ENCODE peak calls at places on chromosomes 12 and 14, in four cellular contexts. One of them, this sample, is unnamed.
A peak's percentile ranks its signal among the peaks of the same experiment; 100 is the strongest.

GRCh38 chr12:130097798-130098255 is 64.4 kb upstream of the FZD10 start:
- DNase-seq in H7: no peak
- DNase-seq in cardiac muscle cell: no peak
- DNase-seq in prostate gland: peak; percentile 73
- DNase-seq in this sample: no peak

GRCh38 chr14:93329965-93330608 is 2.7 kb downstream of the BTBD7 start:
- DNase-seq in H7: no peak
- DNase-seq in prostate gland: no peak
- DNase-seq in cardiac muscle cell: no peak
- DNase-seq in this sample: no peak

GRCh38 chr12:122403831-122404230 is 18.6 kb downstream of the CLIP1 start:
- DNase-seq in H7: no peak
- DNase-seq in cardiac muscle cell: no peak
- DNase-seq in prostate gland: no peak
- DNase-seq in this sample: no peak

GRCh38 chr14:71403673-71404072 is 496.4 kb downstream of the PCNX1 start:
- DNase-seq in H7: no peak
- DNase-seq in cardiac muscle cell: peak; percentile 47
- DNase-seq in prostate gland: no peak
- DNase-seq in this sample: no peak

GRCh38 chr12:13288501-13288900 is 92.0 kb downstream of the EMP1 start:
- DNase-seq in prostate gland: no peak
- DNase-seq in cardiac muscle cell: peak; percentile 47
- DNase-seq in H7: no peak
- DNase-seq in this sample: no peak

GRCh38 chr12:13505224-13505623 is 308.7 kb downstream of the EMP1 start:
- DNase-seq in H7: no peak
- DNase-seq in prostate gland: no peak
- DNase-seq in cardiac muscle cell: no peak
- DNase-seq in this sample: no peak

GRCh38 chr12:52903855-52904508 is 894 bp downstream of the KRT8 start:
- DNase-seq in H7: peak; percentile 95
- DNase-seq in cardiac muscle cell: peak; percentile 73
- DNase-seq in prostate gland: peak; percentile 46
- DNase-seq in this sample: no peak

GRCh38 chr14:59187802-59188460 is 536 bp upstream of the DAAM1 start:
- DNase-seq in prostate gland: peak; percentile 21
- DNase-seq in cardiac muscle cell: no peak
- DNase-seq in H7: no peak
- DNase-seq in this sample: peak; percentile 39

GRCh38 chr12:11805043-11805442 is 155.6 kb downstream of the ETV6 start:
- DNase-seq in H7: no peak
- DNase-seq in prostate gland: no peak
- DNase-seq in cardiac muscle cell: no peak
- DNase-seq in this sample: no peak

GRCh38 chr14:53233399-53233798 is 80.3 kb upstream of the DDHD1 start:
- DNase-seq in prostate gland: no peak
- DNase-seq in H7: no peak
- DNase-seq in cardiac muscle cell: no peak
- DNase-seq in this sample: no peak

GRCh38 chr12:98208846-98209245 is 306.5 kb upstream of the TMPO start:
- DNase-seq in H7: no peak
- DNase-seq in cardiac muscle cell: no peak
- DNase-seq in prostate gland: no peak
- DNase-seq in this sample: no peak

GRCh38 chr12:2606186-2606910 is 188.4 kb upstream of the FKBP4 start:
- DNase-seq in H7: no peak
- DNase-seq in cardiac muscle cell: no peak
- DNase-seq in prostate gland: no peak
- DNase-seq in this sample: no peak
- H3K36me3 ChIP-seq in H7: no peaks in the 10 kb centered on the region
- H3K36me3 ChIP-seq in cardiac muscle cell: peaks cover 34% of the 10 kb centered on the region
- H3K36me3 ChIP-seq in prostate gland: no peaks in the 10 kb centered on the region
- H3K36me3 ChIP-seq in this sample: no peaks in the 10 kb centered on the region

GRCh38 chr14:102722646-102723045 is 54.6 kb upstream of the TRAF3 start:
- DNase-seq in prostate gland: no peak
- DNase-seq in H7: no peak
- DNase-seq in cardiac muscle cell: no peak
- DNase-seq in this sample: no peak
- H3K36me3 ChIP-seq in prostate gland: no peaks in the 10 kb centered on the region
- H3K36me3 ChIP-seq in H7: peaks cover 20% of the 10 kb centered on the region
- H3K36me3 ChIP-seq in cardiac muscle cell: peaks cover 28% of the 10 kb centered on the region
- H3K36me3 ChIP-seq in this sample: no peaks in the 10 kb centered on the region

DNA sequence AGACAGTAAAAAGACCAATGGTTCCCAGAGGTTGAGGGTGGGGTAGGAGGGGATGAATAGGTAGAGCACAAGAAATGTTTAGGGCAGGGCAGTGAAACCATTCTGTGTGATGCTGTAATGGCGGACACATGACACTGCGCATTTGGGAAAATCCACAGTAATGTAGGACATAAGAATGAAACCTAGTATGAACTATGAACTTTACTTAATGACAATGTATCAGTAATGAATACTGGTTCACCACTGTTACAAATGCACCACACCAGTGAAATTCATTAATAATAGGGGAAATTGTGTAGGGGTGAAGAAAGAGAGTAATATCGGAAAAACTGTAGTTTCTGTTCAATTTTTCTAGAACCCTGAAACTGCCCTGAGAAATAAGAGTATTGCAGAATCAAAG is 5.6 kb downstream of the ERH start:
- DNase-seq in H7: no peak
- DNase-seq in prostate gland: no peak
- DNase-seq in cardiac muscle cell: no peak
- DNase-seq in this sample: no peak
- H3K36me3 ChIP-seq in H7: peaks cover 21% of the 10 kb centered on the region
- H3K36me3 ChIP-seq in prostate gland: peaks cover 22% of the 10 kb centered on the region
- H3K36me3 ChIP-seq in cardiac muscle cell: peaks cover 46% of the 10 kb centered on the region
- H3K36me3 ChIP-seq in this sample: no peaks in the 10 kb centered on the region

DNA sequence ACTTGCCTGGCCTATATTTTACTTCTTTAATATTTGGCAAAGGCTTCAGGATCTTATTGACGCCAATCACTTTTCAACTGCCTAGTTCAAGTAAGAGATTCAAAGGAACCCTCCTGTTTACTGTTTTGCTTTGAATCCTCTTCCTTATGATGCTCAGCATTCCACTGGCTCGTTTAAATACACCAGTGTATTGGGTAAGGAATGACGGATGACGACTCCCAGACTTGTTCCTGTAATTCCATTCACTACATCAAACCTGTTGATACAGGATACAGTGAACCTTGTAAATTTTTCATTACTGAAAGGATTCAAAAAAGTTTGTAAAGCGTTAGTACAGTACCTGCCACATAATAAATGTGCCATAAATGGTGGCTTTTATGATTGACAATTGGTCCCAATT is 1.7 kb upstream of the SYCP3 start:
- DNase-seq in cardiac muscle cell: no peak
- DNase-seq in prostate gland: no peak
- DNase-seq in H7: no peak
- DNase-seq in this sample: no peak
- H3K36me3 ChIP-seq in cardiac muscle cell: peaks cover under 1% of the 10 kb centered on the region
- H3K36me3 ChIP-seq in prostate gland: peaks cover 7% of the 10 kb centered on the region
- H3K36me3 ChIP-seq in H7: peaks cover 2% of the 10 kb centered on the region
- H3K36me3 ChIP-seq in this sample: peaks cover 81% of the 10 kb centered on the region

DNA sequence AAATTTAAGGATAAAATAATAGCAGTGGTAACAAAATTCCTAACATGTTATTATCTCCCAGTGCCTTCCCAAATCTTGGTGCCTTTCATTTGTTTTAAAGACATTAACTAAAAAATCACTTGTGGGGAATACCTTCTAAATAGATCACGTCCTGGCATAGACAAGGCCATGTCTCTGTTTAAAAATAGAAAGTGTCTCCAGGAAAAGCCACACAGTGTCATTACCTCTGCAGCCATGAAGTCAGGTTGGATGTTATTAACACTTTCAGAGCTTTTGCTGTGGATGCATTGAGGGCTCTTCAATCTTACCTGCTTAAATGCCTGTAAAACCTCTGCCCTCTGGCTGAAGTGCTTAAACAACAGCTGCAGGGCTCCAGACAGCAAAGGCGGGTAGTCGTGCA is 211.1 kb downstream of the ITPR2 start:
- DNase-seq in cardiac muscle cell: no peak
- DNase-seq in prostate gland: no peak
- DNase-seq in H7: no peak
- DNase-seq in this sample: no peak
- H3K36me3 ChIP-seq in cardiac muscle cell: no peaks in the 10 kb centered on the region
- H3K36me3 ChIP-seq in prostate gland: no peaks in the 10 kb centered on the region
- H3K36me3 ChIP-seq in H7: peaks cover 4% of the 10 kb centered on the region
- H3K36me3 ChIP-seq in this sample: no peaks in the 10 kb centered on the region

GRCh38 chr14:96320605-96321004 is 42.5 kb downstream of the ATG2B start:
- DNase-seq in cardiac muscle cell: no peak
- DNase-seq in prostate gland: no peak
- DNase-seq in H7: no peak
- DNase-seq in this sample: no peak
- H3K36me3 ChIP-seq in cardiac muscle cell: peaks cover 54% of the 10 kb centered on the region
- H3K36me3 ChIP-seq in prostate gland: no peaks in the 10 kb centered on the region
- H3K36me3 ChIP-seq in H7: peaks cover 4% of the 10 kb centered on the region
- H3K36me3 ChIP-seq in this sample: no peaks in the 10 kb centered on the region

GRCh38 chr14:103453791-103454190 is 68.6 kb downstream of the MARK3 start:
- DNase-seq in H7: no peak
- DNase-seq in cardiac muscle cell: no peak
- DNase-seq in prostate gland: no peak
- DNase-seq in this sample: no peak

GRCh38 chr14:103460415-103460814 is 62.2 kb downstream of the CKB start:
- DNase-seq in prostate gland: no peak
- DNase-seq in H7: no peak
- DNase-seq in cardiac muscle cell: no peak
- DNase-seq in this sample: no peak

GRCh38 chr14:103450423-103450822 is 65.2 kb downstream of the MARK3 start:
- DNase-seq in H7: no peak
- DNase-seq in cardiac muscle cell: no peak
- DNase-seq in prostate gland: no peak
- DNase-seq in this sample: no peak

GRCh38 chr14:103451401-103451800 is 66.2 kb downstream of the MARK3 start:
- DNase-seq in prostate gland: no peak
- DNase-seq in cardiac muscle cell: no peak
- DNase-seq in H7: no peak
- DNase-seq in this sample: no peak

GRCh38 chr14:103456167-103456835 is 66.3 kb downstream of the CKB start:
- DNase-seq in H7: no peak
- DNase-seq in prostate gland: no peak
- DNase-seq in cardiac muscle cell: peak; percentile 35
- DNase-seq in this sample: no peak
- H3K36me3 ChIP-seq in H7: no peaks in the 10 kb centered on the region
- H3K36me3 ChIP-seq in prostate gland: no peaks in the 10 kb centered on the region
- H3K36me3 ChIP-seq in cardiac muscle cell: peaks cover 4% of the 10 kb centered on the region
- H3K36me3 ChIP-seq in this sample: no peaks in the 10 kb centered on the region

GRCh38 chr12:49652921-49653520 is 29.7 kb downstream of the PRPF40B start:
- DNase-seq in prostate gland: no peak
- DNase-seq in H7: no peak
- DNase-seq in cardiac muscle cell: no peak
- DNase-seq in this sample: no peak
- H3K36me3 ChIP-seq in prostate gland: no peaks in the 10 kb centered on the region
- H3K36me3 ChIP-seq in H7: peaks cover 50% of the 10 kb centered on the region
- H3K36me3 ChIP-seq in cardiac muscle cell: no peaks in the 10 kb centered on the region
- H3K36me3 ChIP-seq in this sample: peaks cover 67% of the 10 kb centered on the region

This sample was measured in Peyer's patch.